ENCODE peak calls at places on chromosome 16, in seven cellular contexts. Q, Y, I, B, O, M and A are unnamed samples.

GRCh38 chr16:82675300-82675699 is 48.5 kb downstream of the CDH13 start:
- DNase-seq in Q (no peak), Y (no peak), I (no peak), B (no peak), O (no peak), M (no peak), A (no peak)

GRCh38 chr16:57133911-57134310 is 41.5 kb downstream of the CPNE2 start:
- DNase-seq in Q (no peak), Y (no peak), I (no peak), B (no peak), O (no peak), M (no peak), A (no peak)

GRCh38 chr16:89478576-89479221 is 11.7 kb downstream of the ANKRD11 start:
- DNase-seq in Q (no peak), Y (peak; percentile 73), I (no peak), B (peak; percentile 86), O (no peak), M (no peak), A (no peak)

GRCh38 chr16:31696968-31697743 is 169.5 kb downstream of the AHSP start:
- DNase-seq in Q (no peak), Y (peak; percentile 57), I (peak; percentile 64), B (peak; percentile 48), O (no peak), M (peak; percentile 2), A (no peak)

GRCh38 chr16:53132406-53132805 is 77.6 kb downstream of the CHD9 start:
- DNase-seq in Q (no peak), Y (peak; percentile 59), I (no peak), B (peak; percentile 32), O (no peak), M (no peak), A (no peak)

GRCh38 chr16:89422905-89423630 is 67.3 kb downstream of the ANKRD11 start:
- DNase-seq in Q (peak; percentile 64), Y (peak; percentile 80), I (no peak), B (peak; percentile 80), O (no peak), M (no peak), A (no peak)

GRCh38 chr16:85829266-85829665 is 29.8 kb downstream of the COX4I1 start:
- DNase-seq in Q (no peak), Y (no peak), I (no peak), B (no peak), O (peak; percentile 28), M (no peak), A (no peak)

GRCh38 chr16:17295948-17296347 is 174.8 kb downstream of the XYLT1 start:
- DNase-seq in Q (no peak), Y (no peak), I (no peak), B (no peak), O (no peak), M (no peak), A (no peak)

GRCh38 chr16:9845661-9846361 is 336.4 kb downstream of the GRIN2A start:
- DNase-seq in Q (no peak), Y (peak; percentile 78), I (no peak), B (peak; percentile 39), O (no peak), M (no peak), A (no peak)

GRCh38 chr16:84950906-84951305 is 60.4 kb downstream of the ZDHHC7 start:
- DNase-seq in Q (peak; percentile 39), Y (no peak), I (no peak), B (no peak), O (no peak), M (no peak), A (no peak)

GRCh38 chr16:285146-286055 is 2.4 kb downstream of the PDIA2 start:
- DNase-seq in Q (no peak), Y (no peak), I (no peak), B (no peak), O (no peak), M (no peak), A (no peak)

GRCh38 chr16:53950677-53951076 is 246.7 kb downstream of the FTO start:
- DNase-seq in Q (no peak), Y (no peak), I (peak; percentile 92), B (no peak), O (no peak), M (no peak), A (no peak)

GRCh38 chr16:79307214-79307613 is 293.3 kb downstream of the MAF start:
- DNase-seq in Q (no peak), Y (no peak), I (no peak), B (no peak), O (no peak), M (no peak), A (peak; percentile 79)

GRCh38 chr16:15690296-15690695 is 40.3 kb downstream of the NDE1 start:
- DNase-seq in Q (no peak), Y (peak; percentile 37), I (no peak), B (peak; percentile 17), O (no peak), M (no peak), A (no peak)

GRCh38 chr16:30368122-30368791 is 2.0 kb downstream of the TBC1D10B start:
- DNase-seq in Q (no peak), Y (peak; percentile 74), I (no peak), B (peak; percentile 72), O (no peak), M (no peak), A (peak; percentile 57)

GRCh38 chr16:30379165-30379783 is 3.1 kb downstream of the SEPTIN1 start:
- DNase-seq in Q (no peak), Y (no peak), I (no peak), B (no peak), O (no peak), M (no peak), A (no peak)

GRCh38 chr16:84368327-84368996 is at the start of gene ATP2C2:
- DNase-seq in Q (no peak), Y (no peak), I (no peak), B (no peak), O (no peak), M (no peak), A (no peak)

GRCh38 chr16:1964046-1964505 is 550 bp downstream of the RPS2 start:
- DNase-seq in Q (peak; percentile 62), Y (no peak), I (peak; percentile 47), B (peak; percentile 35), O (no peak), M (no peak), A (no peak)

GRCh38 chr16:12062343-12063003 is 85.9 kb downstream of the SNX29 start:
- DNase-seq in Q (no peak), Y (peak; percentile 94), I (no peak), B (peak; percentile 76), O (no peak), M (no peak), A (peak; percentile 94)